ENCODE peak calls at places on chromosomes 16 and 17, in ten cellular contexts. S is brain microvascular endothelial cell; R is cardiac muscle cell; W is endodermal cell; O is CD4-positive, alpha-beta memory T cell; U is AG04450; X is lower leg skin; V is small intestine; M is SJCRH30; C is heart right ventricle. G is an unnamed sample.

GRCh38 chr17:58305626-58306025 is 23.0 kb downstream of the TSPOAP1 start:
- DNase-seq in S (no peak), R (no peak), W (no peak), O (no peak), U (no peak), X (peak), V (no peak), M (no peak), C (no peak), G (peak)

GRCh38 chr17:77440571-77440981 is 299.8 kb downstream of the SEC14L1 start:
- DNase-seq in S (no peak), R (no peak), W (no peak), O (no peak), U (no peak), X (no peak), V (no peak), M (peak), C (no peak), G (no peak)

GRCh38 chr16:50462793-50463507 is 85.2 kb upstream of the NKD1 start:
- DNase-seq in S (no peak), R (no peak), W (peak), O (no peak), U (no peak), X (peak), V (no peak), M (no peak), C (no peak), G (peak)

GRCh38 chr17:76335716-76336381 is 17.9 kb downstream of the PRPSAP1 start:
- DNase-seq in S (no peak), R (no peak), W (no peak), O (no peak), U (no peak), X (peak), V (no peak), M (no peak), C (no peak), G (no peak)

GRCh38 chr16:68355447-68356248 is 44.8 kb downstream of the PRMT7 start:
- DNase-seq in S (no peak), R (no peak), W (peak), O (no peak), U (no peak), X (no peak), V (no peak), M (no peak), C (no peak), G (peak)

GRCh38 chr16:51577621-51578303 is 426.7 kb upstream of the SALL1 start:
- DNase-seq in S (no peak), R (peak), W (no peak), O (no peak), U (no peak), X (no peak), V (no peak), M (no peak), C (no peak), G (no peak)

GRCh38 chr17:77374170-77374936 is 233.6 kb downstream of the SEC14L1 start:
- DNase-seq in S (peak), R (peak), W (peak), O (peak), U (peak), X (peak), V (peak), M (peak), C (peak), G (peak)

GRCh38 chr16:22685162-22685830 is 128.7 kb upstream of the HS3ST2 start:
- DNase-seq in S (no peak), R (no peak), W (no peak), O (no peak), U (no peak), X (peak), V (peak), M (no peak), C (peak), G (no peak)

DNA sequence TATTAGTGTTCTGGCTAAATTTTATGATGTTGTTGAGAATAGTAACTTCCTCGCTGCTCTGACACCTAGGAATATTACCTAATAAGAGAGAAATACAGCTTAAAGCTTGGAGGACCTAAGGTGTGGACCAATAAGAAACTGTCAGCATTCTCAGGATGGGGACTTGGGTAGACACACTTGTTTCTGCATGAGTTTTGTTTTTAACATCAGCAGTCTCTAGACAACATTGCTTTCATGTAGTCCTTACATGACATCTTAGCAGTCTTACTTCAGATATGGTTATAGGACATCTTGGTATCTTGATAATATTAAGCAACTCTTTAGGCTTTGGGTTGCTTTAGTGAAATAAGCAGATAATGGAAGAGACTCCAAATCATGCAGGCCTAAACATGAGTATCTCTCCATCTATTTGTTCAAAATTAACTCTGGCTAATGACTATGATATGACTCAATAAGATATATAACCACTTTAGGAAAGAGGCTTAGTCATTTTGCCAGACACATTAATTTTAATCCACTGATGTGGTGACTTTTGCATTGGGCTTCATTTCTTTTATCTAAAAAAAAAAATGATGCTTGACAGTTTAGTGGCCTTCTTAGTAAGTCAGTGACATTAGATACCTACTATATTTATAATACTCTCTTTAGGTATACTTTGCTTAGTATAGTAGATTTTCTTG is 84.5 kb downstream of the WNT3 start:
- DNase-seq in S (no peak), R (no peak), W (no peak), O (no peak), U (no peak), X (no peak), V (no peak), M (no peak), C (no peak), G (no peak)
- H3K4me3 ChIP-seq in S (no peak), R (no peak), W (no peak), O (no peak), U (no peak), X (no peak), V (no peak), M (no peak), C (no peak), G (no peak)

DNA sequence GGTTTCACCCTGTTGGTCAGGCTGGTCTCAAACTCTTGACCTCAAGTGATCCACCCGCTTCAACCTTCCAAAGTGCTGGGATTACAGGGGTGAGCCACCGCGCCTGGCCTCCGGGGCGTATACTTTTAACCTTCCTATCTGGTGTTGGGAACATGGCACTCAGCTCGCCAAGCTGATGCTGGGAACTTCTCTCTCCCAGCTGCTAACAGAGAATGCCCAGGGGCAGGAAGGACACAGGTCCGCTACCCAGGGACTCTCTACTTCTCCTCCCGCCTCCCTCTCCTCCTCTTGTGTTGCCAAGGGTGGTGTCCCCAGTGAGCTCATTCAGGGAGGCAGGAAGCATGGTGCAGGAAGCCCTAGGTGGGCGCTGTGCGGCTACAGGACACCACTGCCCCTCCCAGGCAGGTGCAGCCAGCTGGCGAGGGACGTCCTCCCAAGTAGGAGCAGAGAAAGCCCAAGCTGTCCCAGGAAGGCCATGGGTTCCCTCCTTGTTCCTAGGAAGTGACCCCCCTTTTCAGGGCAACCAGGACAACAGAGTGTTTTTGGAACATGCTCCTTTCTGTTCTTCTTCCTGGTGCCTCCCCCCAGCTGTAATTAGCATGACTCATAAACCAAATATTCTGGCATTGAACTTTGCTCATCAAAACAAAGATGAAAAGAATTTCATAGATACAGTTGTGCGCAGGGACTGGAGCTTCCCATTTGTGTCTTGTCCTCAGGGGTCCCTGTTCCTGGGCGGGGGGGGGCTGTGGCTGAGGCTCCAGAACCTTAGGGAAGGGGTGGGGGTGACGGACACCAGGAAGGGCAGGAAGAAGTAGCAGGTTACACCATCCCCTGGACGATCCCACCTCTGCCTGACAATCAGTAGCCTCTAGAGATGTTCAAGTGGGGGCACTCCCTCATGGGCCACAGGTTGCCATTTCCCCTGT is 2.6 kb downstream of the C1QTNF1 start:
- DNase-seq in S (no peak), R (no peak), W (peak), O (no peak), U (no peak), X (peak), V (peak), M (peak), C (no peak), G (peak)
- H3K4me3 ChIP-seq in S (no peak), R (no peak), W (no peak), O (no peak), U (peak), X (no peak), V (no peak), M (peak), C (peak), G (no peak)

DNA sequence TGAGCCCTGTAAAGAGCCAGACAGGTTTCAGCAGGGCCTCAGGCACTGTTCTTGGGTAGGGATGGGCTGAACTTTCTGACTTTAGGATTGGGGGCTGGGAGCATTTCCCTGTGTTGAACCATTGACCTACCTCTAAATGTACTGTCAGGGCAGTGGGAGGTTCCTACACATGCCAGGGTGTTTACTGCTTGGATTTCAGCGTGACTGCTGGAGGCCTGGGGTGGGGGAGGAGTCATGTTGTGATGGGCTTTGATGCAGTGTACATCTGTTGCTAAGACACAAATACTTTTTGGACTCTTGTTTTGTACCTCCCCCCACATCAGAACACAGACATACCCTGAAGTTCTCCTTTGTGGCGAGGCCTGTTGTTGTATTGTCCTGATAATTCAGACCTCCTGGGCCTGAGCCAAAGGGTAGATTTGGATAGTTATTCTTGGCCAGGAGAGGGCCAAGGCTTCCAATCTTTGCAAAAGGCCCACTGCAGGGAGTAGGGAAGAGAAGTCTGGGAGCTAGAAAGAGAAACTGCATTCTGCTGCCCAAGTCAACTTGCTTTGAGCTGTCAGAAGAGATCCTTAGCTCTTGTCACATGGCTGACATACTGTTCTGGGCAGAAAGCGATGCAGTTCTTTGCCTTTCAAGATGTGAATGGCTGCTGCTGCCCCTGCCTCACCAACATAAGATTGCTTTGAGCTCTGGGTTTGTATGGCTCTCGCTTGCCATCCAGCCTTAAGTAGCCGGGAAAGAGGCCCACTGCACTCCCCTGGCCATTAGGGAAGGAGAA is 3.7 kb downstream of the NFE2L1 start:
- DNase-seq in S (peak), R (no peak), W (peak), O (no peak), U (no peak), X (no peak), V (peak), M (peak), C (peak), G (no peak)
- H3K4me3 ChIP-seq in S (peak), R (no peak), W (peak), O (no peak), U (peak), X (no peak), V (peak), M (no peak), C (peak), G (no peak)

GRCh38 chr17:202501-202951 is 21.1 kb upstream of the DOC2B start:
- DNase-seq in S (no peak), R (no peak), W (no peak), O (no peak), U (no peak), X (no peak), V (no peak), M (no peak), C (no peak), G (no peak)

GRCh38 chr17:200604-200985 is 19.1 kb upstream of the DOC2B start:
- DNase-seq in S (no peak), R (no peak), W (no peak), O (no peak), U (no peak), X (no peak), V (no peak), M (no peak), C (no peak), G (peak)

GRCh38 chr17:197352-197751 is 15.9 kb upstream of the DOC2B start:
- DNase-seq in S (no peak), R (no peak), W (no peak), O (no peak), U (no peak), X (no peak), V (no peak), M (no peak), C (no peak), G (no peak)

GRCh38 chr17:199195-199604 is 17.8 kb upstream of the DOC2B start:
- DNase-seq in S (no peak), R (no peak), W (no peak), O (no peak), U (no peak), X (no peak), V (no peak), M (no peak), C (no peak), G (peak)

GRCh38 chr17:199806-200603 is 18.6 kb upstream of the DOC2B start:
- DNase-seq in S (no peak), R (no peak), W (peak), O (no peak), U (no peak), X (no peak), V (no peak), M (no peak), C (peak), G (no peak)
- H3K4me3 ChIP-seq in S (no peak), R (no peak), W (no peak), O (no peak), U (no peak), X (no peak), V (no peak), M (no peak), C (peak), G (no peak)

GRCh38 chr16:2009791-2010510 is at the start of gene ZNF598:
- DNase-seq in S (peak), R (peak), W (peak), O (peak), U (no peak), X (peak), V (peak), M (peak), C (peak), G (peak)
- H3K4me3 ChIP-seq in S (peak), R (peak), W (peak), O (peak), U (peak), X (peak), V (peak), M (peak), C (peak), G (peak)

DNA sequence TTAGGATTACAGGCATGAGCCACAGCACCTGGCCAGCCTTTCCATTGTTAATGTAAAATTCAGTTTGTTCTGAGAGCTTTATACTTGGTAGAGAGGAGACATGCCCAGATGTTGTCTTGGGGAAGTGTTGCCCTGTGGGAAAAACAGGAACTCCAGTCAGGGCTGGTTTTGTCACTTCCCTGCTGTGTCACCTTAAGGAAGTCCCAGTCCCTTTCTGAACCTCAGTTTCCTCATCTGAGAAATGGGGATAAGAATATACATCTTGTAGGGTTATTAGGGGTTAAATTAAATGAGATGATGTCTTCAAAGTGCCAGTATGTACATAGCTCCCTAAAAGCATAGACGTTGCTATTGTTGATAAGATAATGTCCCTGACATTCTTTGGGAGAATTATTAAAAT is 25.3 kb downstream of the CLEC16A start:
- DNase-seq in S (no peak), R (no peak), W (no peak), O (no peak), U (no peak), X (no peak), V (no peak), M (no peak), C (no peak), G (no peak)
- H3K4me3 ChIP-seq in S (no peak), R (no peak), W (no peak), O (no peak), U (no peak), X (no peak), V (no peak), M (no peak), C (no peak), G (no peak)

G was measured in H7.